ENCODE peak calls at places on chromosomes 5 and 9, in eight cellular contexts. W is IMR-90; T is naive thymus-derived CD4-positive, alpha-beta T cell; C is uterus; F is H9; O is effector memory CD4-positive, alpha-beta T cell; L is Panc1; G is CD8-positive, alpha-beta memory T cell. I is an unnamed sample.

GRCh38 chr5:134840811-134841210 is 5.0 kb upstream of the C5orf24 start:
- DNase-seq in W (no peak), F (no peak), L (no peak), G (no peak), O (no peak), C (no peak), T (no peak), I (no peak)

GRCh38 chr5:11384441-11385250 is 519.6 kb downstream of the CTNND2 start:
- DNase-seq in T (no peak), W (no peak), G (no peak), L (no peak), F (peak; percentile 39), C (no peak), O (no peak), I (no peak)

GRCh38 chr9:18796871-18797270 is 236.1 kb downstream of the SAXO1 start:
- DNase-seq in T (no peak), L (no peak), F (no peak), C (no peak), G (no peak), O (no peak), W (no peak), I (no peak)

GRCh38 chr5:90390933-90391332 is 18.6 kb downstream of the CETN3 start:
- DNase-seq in L (no peak), F (peak; percentile 43), G (no peak), O (no peak), C (no peak), T (no peak), W (no peak), I (no peak)

GRCh38 chr5:104498281-104498680 is 935.7 kb upstream of the NUDT12 start:
- DNase-seq in T (no peak), C (no peak), L (no peak), W (peak; percentile 86), F (no peak), O (no peak), G (no peak), I (no peak)

GRCh38 chr5:22649076-22649475 is 204.1 kb downstream of the CDH12 start:
- DNase-seq in L (no peak), C (no peak), O (no peak), T (no peak), G (no peak), F (no peak), W (no peak), I (no peak)

GRCh38 chr9:122367065-122367464 is 3.8 kb upstream of the PTGS1 start:
- DNase-seq in C (no peak), G (no peak), F (no peak), W (no peak), O (no peak), T (no peak), L (no peak), I (no peak)

GRCh38 chr9:12813960-12814876 is 39.4 kb downstream of the LURAP1L start:
- DNase-seq in W (peak; percentile 100), T (no peak), O (no peak), C (peak; percentile 41), F (no peak), L (peak; percentile 80), G (no peak), I (peak; percentile 42)

GRCh38 chr5:74212336-74212735 is 428.2 kb downstream of the ENC1 start:
- DNase-seq in W (peak; percentile 30), T (no peak), O (no peak), F (peak; percentile 76), G (no peak), C (no peak), L (no peak), I (no peak)

GRCh38 chr9:32340401-32340800 is 44.0 kb upstream of the ACO1 start:
- DNase-seq in L (no peak), F (no peak), G (no peak), C (no peak), T (no peak), O (no peak), W (no peak), I (no peak)
- H3K27ac ChIP-seq in L (no peak overlapping the region), F (no peak overlapping the region), G (no peak overlapping the region), C (no peak overlapping the region), T (no peak overlapping the region), O (no peak overlapping the region), W (no peak overlapping the region), I (no peak overlapping the region)

DNA sequence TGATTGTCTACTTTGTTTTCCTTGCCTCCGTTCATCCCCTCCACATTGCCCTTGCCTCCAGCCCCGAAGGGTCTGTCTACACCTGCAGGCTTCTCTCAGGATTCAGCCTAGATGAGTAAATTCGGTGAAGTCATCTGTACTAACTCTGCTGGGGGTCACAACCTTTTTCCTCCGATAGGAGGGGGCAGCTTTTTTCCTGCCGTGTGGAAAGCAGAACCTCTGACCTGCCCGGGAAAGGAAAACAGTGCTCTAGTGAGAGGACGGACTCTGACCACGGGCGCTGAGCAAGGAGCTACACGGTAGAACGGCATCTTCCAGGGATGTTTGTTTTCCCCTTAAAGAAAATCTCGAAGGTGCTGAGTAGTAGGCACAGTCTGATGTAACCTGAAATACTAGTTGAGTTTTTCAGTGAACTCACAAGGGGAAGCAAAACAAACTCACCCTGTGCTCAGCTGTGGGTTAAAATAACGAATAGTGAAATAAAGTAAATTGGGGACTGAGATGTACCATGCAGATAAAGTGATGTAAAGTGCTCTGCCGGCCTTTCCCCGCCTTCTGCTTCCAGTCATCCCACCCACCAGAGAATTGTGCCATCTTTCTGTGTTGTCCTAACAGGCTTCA is 281.8 kb downstream of the AOPEP start:
- DNase-seq in O (no peak), W (no peak), F (no peak), C (no peak), G (no peak), T (no peak), L (no peak), I (no peak)
- H3K4me1 ChIP-seq in O (peaks cover 11% of the 10 kb centered on the region), W (peaks cover 10% of the 10 kb centered on the region), F (no peaks in the 10 kb centered on the region), C (peaks cover 3% of the 10 kb centered on the region), G (peaks cover 8% of the 10 kb centered on the region), T (peaks cover 7% of the 10 kb centered on the region), L (peaks cover 37% of the 10 kb centered on the region), I (peaks cover 51% of the 10 kb centered on the region)

DNA sequence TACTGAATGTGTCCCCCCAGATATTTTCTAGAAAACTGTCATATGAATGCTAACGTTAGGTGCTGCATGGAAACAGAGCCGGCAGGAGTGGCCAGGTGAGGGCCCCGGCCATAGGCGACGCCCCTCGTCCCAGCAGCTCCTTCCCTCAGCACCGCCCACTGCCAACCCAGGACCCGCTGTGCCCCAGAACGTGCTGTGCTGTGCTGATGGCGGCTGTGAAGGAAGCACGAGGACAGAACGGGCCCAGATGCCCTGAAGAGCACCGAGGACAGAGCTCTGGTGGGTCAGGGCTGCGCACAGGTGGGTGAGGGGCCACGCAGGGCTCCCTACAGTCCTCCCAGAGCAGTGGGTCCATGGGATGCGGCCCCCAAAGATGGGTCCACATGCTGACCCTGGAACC is 30.3 kb downstream of the LPCAT1 start:
- DNase-seq in L (no peak), W (no peak), O (no peak), G (no peak), F (no peak), T (no peak), C (no peak), I (no peak)
- H3K27ac ChIP-seq in L (no peak overlapping the region), W (no peak overlapping the region), O (no peak overlapping the region), G (no peak overlapping the region), F (no peak overlapping the region), T (no peak overlapping the region), C (no peak overlapping the region), I (no peak overlapping the region)

DNA sequence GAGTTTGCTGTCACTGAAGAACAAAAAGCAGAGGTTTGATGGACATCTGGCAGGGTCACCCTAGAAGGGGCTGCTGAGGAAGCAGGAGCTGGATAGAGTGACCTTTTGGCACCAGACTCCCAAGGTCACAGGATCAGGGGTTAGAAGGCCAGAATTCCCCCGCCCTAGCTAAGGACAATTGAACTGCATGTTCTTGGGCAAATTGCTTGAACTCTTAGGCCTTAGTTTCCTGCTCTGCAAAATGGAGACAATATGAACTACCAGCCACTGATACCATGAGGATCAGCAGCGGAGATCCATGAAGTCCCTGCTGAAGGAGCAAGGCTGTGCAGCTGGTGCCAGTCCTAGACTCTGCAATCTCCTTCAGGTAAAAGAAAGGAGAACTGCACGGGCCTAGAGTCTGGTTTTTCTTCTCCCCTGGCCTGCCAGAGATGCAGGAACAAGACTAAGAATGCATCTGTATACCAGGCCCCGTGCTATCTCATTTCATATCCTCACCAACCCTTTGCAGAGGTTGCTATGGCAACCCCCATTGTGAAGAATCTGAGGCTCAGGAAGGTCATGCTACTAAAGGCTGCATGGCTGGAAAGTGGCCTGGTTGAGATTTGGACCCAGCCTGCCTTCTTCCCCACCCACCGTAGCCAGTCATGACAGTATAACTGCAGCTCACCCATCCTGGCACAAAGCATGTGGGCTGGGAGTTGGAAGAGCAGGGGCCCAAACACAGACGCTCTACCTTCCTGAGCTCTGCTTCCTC is 33.7 kb downstream of the CAMK2A start:
- DNase-seq in C (no peak), O (no peak), L (no peak), F (no peak), T (no peak), G (no peak), W (peak; percentile 38), I (no peak)
- H3K4me1 ChIP-seq in C (no peaks in the 10 kb centered on the region), O (no peaks in the 10 kb centered on the region), L (peaks cover under 1% of the 10 kb centered on the region), F (no peaks in the 10 kb centered on the region), T (no peaks in the 10 kb centered on the region), G (no peaks in the 10 kb centered on the region), W (peaks cover 3% of the 10 kb centered on the region), I (no peaks in the 10 kb centered on the region)

DNA sequence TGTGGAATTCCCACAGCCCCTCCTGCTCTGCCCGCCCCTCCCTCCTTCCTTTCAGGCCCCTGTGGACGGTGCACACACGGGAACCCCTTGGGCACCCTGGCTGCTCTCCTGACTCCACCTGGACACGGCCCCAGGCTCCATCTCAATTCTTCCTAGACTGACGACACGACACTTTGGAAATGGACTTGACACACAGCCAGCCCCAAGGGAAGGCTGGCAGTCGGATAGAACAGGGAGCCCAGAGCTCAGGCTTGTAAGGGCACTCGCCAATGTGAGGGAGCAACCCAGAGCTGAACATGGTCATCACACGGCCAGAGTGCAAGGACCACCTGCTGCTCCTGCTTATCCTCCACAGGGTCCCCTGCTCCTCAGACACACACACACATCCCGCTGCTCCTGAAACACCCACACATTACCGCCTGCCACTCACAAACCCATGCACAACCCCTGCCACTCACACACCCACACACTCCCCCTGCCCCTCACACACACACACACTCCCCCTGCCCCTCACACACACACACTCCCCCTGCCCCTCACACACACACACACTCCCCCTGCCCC is 8.9 kb downstream of the SLC9A3 start:
- DNase-seq in C (no peak), F (no peak), O (no peak), G (no peak), T (no peak), W (no peak), L (no peak), I (no peak)
- H3K27ac ChIP-seq in C (no peak overlapping the region), F (no peak overlapping the region), O (no peak overlapping the region), G (no peak overlapping the region), T (no peak overlapping the region), W (no peak overlapping the region), L (no peak overlapping the region), I (no peak overlapping the region)

DNA sequence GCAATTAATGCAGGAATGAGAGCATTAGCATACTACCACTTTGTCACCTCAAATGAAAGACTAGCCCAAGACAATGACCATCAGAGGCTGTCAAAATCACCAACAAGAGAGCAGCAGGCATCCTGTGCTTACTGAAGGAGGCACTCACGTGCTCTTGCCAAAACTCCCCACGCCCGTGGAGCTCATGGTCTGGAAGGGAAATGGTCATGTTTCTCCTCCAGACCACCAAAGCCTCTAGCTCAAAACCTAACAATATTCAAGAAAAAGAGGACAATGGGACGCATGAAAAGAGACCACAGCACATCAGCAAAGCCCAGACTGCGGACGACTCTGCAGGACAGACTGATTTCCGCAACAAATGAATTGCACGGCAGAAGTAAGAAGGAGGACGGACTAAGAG is 12.8 kb downstream of the AKNA start:
- DNase-seq in T (no peak), C (no peak), L (no peak), O (no peak), F (no peak), G (no peak), W (no peak), I (no peak)
- H3K4me1 ChIP-seq in T (peaks cover 96% of the 10 kb centered on the region), C (peaks cover 5% of the 10 kb centered on the region), L (no peaks in the 10 kb centered on the region), O (peaks cover 93% of the 10 kb centered on the region), F (peaks cover 4% of the 10 kb centered on the region), G (peaks cover 95% of the 10 kb centered on the region), W (no peaks in the 10 kb centered on the region), I (no peaks in the 10 kb centered on the region)

GRCh38 chr5:79030663-79031480 is 38.6 kb downstream of the DMGDH start:
- DNase-seq in W (no peak), O (no peak), T (no peak), G (no peak), C (no peak), L (no peak), F (no peak), I (no peak)
- H3K27ac ChIP-seq in W (no peak overlapping the region), O (no peak overlapping the region), T (no peak overlapping the region), G (no peak overlapping the region), C (no peak overlapping the region), L (no peak overlapping the region), F (no peak overlapping the region), I (no peak overlapping the region)